ENCODE peak calls at places on chromosomes 11 and 22, in nine cellular contexts. W is aorta, U is GM20000, C is WTC11, I is uterus, G is sigmoid colon, F is IMR-90, B is AG08395, P is neural crest cell. L is an unnamed sample.

GRCh38 chr11:132772712-132773545 is 759.4 kb downstream of the OPCML start:
- DNase-seq in C (no peak), P (no peak), I (no peak), U (no peak), F (no peak), W (no peak), B (peak; percentile 13), G (no peak), L (no peak)

GRCh38 chr11:130427049-130427388 is 1.4 kb downstream of the ADAMTS8 start:
- DNase-seq in I (no peak), B (no peak), G (no peak), P (no peak), U (no peak), C (no peak), W (no peak), F (no peak), L (no peak)

GRCh38 chr11:64055077-64055476 is 19.3 kb downstream of the FLRT1 start:
- DNase-seq in G (no peak), C (no peak), I (no peak), W (no peak), P (no peak), B (no peak), U (no peak), F (no peak), L (no peak)

GRCh38 chr11:73838443-73839122 is 38.1 kb downstream of the COA4 start:
- DNase-seq in C (no peak), B (peak; percentile 43), F (peak; percentile 50), U (no peak), P (no peak), G (no peak), I (no peak), W (no peak), L (no peak)

GRCh38 chr22:43333156-43333555 is 10.0 kb downstream of the SCUBE1 start:
- DNase-seq in I (no peak), W (no peak), F (no peak), C (no peak), U (no peak), P (no peak), G (no peak), B (no peak), L (no peak)

GRCh38 chr22:23536821-23537345 is 43.2 kb downstream of the IGLL1 start:
- DNase-seq in U (no peak), G (peak; percentile 36), F (no peak), I (no peak), W (peak; percentile 15), P (no peak), C (no peak), B (no peak), L (no peak)

GRCh38 chr11:19725379-19726079 is 12.9 kb downstream of the NAV2 start:
- DNase-seq in P (no peak), C (no peak), W (peak; percentile 85), I (no peak), U (no peak), F (no peak), G (no peak), B (no peak), L (no peak)

GRCh38 chr11:1036303-1036923 is at the start of gene MUC6:
- DNase-seq in W (no peak), C (no peak), F (no peak), B (no peak), U (no peak), P (no peak), G (no peak), I (no peak), L (no peak)

L was measured in GM13976.